ENCODE peak calls at places on chromosomes 12 and 14, in six cellular contexts. E is upper lobe of right lung, V is sigmoid colon, B is body of pancreas, Z is aorta, G is mucosa of descending colon. K is an unnamed sample. For H3K4me1, the result is how much of the 10 kb centered on the place peaks cover.

GRCh38 chr12:67810166-67810565 is 161.6 kb downstream of the DYRK2 start:
- DNase-seq in V (no peak), E (no peak), B (no peak), G (no peak), Z (no peak), K (no peak)

GRCh38 chr12:6563448-6564050 is 4.5 kb downstream of the NOP2 start:
- DNase-seq in G (peak), V (no peak), B (peak), E (peak), Z (peak), K (peak)

GRCh38 chr12:69059465-69060457 is 126.8 kb upstream of the CPM start:
- DNase-seq in Z (no peak), E (no peak), V (no peak), G (no peak), B (no peak), K (no peak)

GRCh38 chr14:58199726-58200479 is at the start of gene ACTR10:
- DNase-seq in B (peak), G (peak), V (peak), Z (peak), E (peak), K (peak)

GRCh38 chr12:54786081-54786480 is 68.2 kb upstream of the MUCL1 start:
- DNase-seq in G (no peak), V (no peak), Z (no peak), E (no peak), B (no peak), K (no peak)

GRCh38 chr14:74275265-74275841 is 27.4 kb downstream of the ABCD4 start:
- DNase-seq in B (no peak), G (no peak), V (no peak), Z (no peak), E (peak), K (peak)

GRCh38 chr12:11542599-11542998 is 106.9 kb upstream of the ETV6 start:
- DNase-seq in Z (no peak), E (no peak), G (no peak), V (no peak), B (no peak), K (no peak)

GRCh38 chr14:33943081-33943480 is 7.8 kb downstream of the EGLN3 start:
- DNase-seq in G (peak), V (no peak), Z (no peak), E (no peak), B (peak), K (no peak)

GRCh38 chr12:3187846-3188755 is 110.9 kb downstream of the TSPAN9 start:
- DNase-seq in Z (no peak), V (no peak), G (no peak), E (no peak), B (no peak), K (no peak)

GRCh38 chr12:89461190-89461589 is 63.4 kb downstream of the GALNT4 start:
- DNase-seq in E (no peak), Z (no peak), V (no peak), G (no peak), B (no peak), K (no peak)

GRCh38 chr14:57526942-57527341 is 33.3 kb upstream of the CCDC198 start:
- DNase-seq in E (no peak), Z (no peak), V (no peak), G (no peak), B (peak), K (no peak)

GRCh38 chr12:6767592-6768384 is 1.6 kb downstream of the PTMS start:
- DNase-seq in B (peak), G (no peak), E (no peak), V (no peak), Z (no peak), K (no peak)

GRCh38 chr12:79614730-79615129 is 76.0 kb downstream of the PAWR start:
- DNase-seq in G (no peak), E (no peak), V (no peak), B (no peak), Z (no peak), K (no peak)

GRCh38 chr14:63677891-63678379 is 36.3 kb upstream of the WDR89 start:
- DNase-seq in V (no peak), B (no peak), Z (no peak), G (peak), E (no peak), K (no peak)

GRCh38 chr12:125098676-125099406 is 33.6 kb downstream of the AACS start:
- DNase-seq in V (no peak), E (no peak), G (no peak), B (no peak), Z (no peak), K (no peak)

GRCh38 chr12:117686911-117687377 is 281.8 kb downstream of the KSR2 start:
- DNase-seq in G (peak), Z (peak), E (no peak), B (peak), V (peak), K (no peak)

GRCh38 chr12:77204055-77204454 is 138.7 kb upstream of the E2F7 start:
- DNase-seq in B (no peak), G (peak), Z (no peak), V (no peak), E (no peak), K (peak)

GRCh38 chr14:52878469-52878868 is 72.4 kb downstream of the FERMT2 start:
- DNase-seq in B (no peak), E (no peak), G (no peak), V (no peak), Z (no peak), K (no peak)

GRCh38 chr12:122517877-122518276 is 8.9 kb downstream of the RSRC2 start:
- DNase-seq in Z (no peak), E (no peak), V (no peak), G (no peak), B (no peak), K (no peak)

GRCh38 chr14:65502676-65503124 is 90.2 kb downstream of the FUT8 start:
- DNase-seq in Z (no peak), G (no peak), B (no peak), E (no peak), V (no peak), K (no peak)

GRCh38 chr14:36955967-36956366 is 216.4 kb downstream of the SLC25A21 start:
- DNase-seq in E (no peak), G (no peak), B (no peak), Z (no peak), V (no peak), K (no peak)

GRCh38 chr12:6691473-6691872 is 2.3 kb upstream of the ZNF384 start:
- DNase-seq in G (no peak), B (no peak), E (no peak), V (no peak), Z (no peak), K (no peak)

GRCh38 chr14:94028450-94028826 is 2.3 kb downstream of the OTUB2 start:
- DNase-seq in B (no peak), G (no peak), E (no peak), V (no peak), Z (no peak), K (no peak)

GRCh38 chr12:119036878-119037493 is 55.6 kb downstream of the SRRM4 start:
- DNase-seq in Z (no peak), V (no peak), G (peak), E (no peak), B (peak), K (peak)

GRCh38 chr12:53972152-53972702 is 699 bp upstream of the HOXC11 start:
- DNase-seq in Z (no peak), E (no peak), B (no peak), G (no peak), V (no peak), K (no peak)

GRCh38 chr12:94171595-94171930 is 23.2 kb downstream of the PLXNC1 start:
- DNase-seq in B (no peak), Z (no peak), E (no peak), V (no peak), G (no peak), K (no peak)

GRCh38 chr14:60723218-60724079 is 702 bp downstream of the SIX4 start:
- DNase-seq in V (peak), Z (peak), G (peak), B (peak), E (peak), K (no peak)

GRCh38 chr12:121916719-121917118 is 1.7 kb upstream of the CFAP251 start:
- DNase-seq in G (no peak), B (no peak), V (no peak), Z (no peak), E (no peak), K (no peak)

GRCh38 chr12:64737539-64737938 is 21.7 kb downstream of the GNS start:
- DNase-seq in E (no peak), Z (no peak), B (no peak), V (no peak), G (no peak), K (no peak)

GRCh38 chr12:3744216-3744883 is 8.6 kb downstream of the CRACR2A start:
- DNase-seq in V (no peak), Z (no peak), B (no peak), E (no peak), G (no peak), K (no peak)

GRCh38 chr12:120725659-120726509 is at the start of gene ACADS:
- DNase-seq in B (peak), E (peak), V (peak), Z (peak), G (peak), K (peak)

GRCh38 chr14:41380017-41380416 is 226.7 kb upstream of the LRFN5 start:
- DNase-seq in E (no peak), B (no peak), G (no peak), Z (no peak), V (no peak), K (no peak)

GRCh38 chr12:77575376-77575775 is 255.3 kb upstream of the NAV3 start:
- DNase-seq in B (no peak), V (no peak), G (no peak), Z (no peak), E (no peak), K (no peak)

GRCh38 chr14:90924618-90925345 is 108.6 kb upstream of the TTC7B start:
- DNase-seq in E (no peak), V (no peak), B (peak), G (peak), Z (no peak), K (no peak)

GRCh38 chr14:26056232-26056631 is 541.6 kb downstream of the NOVA1 start:
- DNase-seq in Z (no peak), E (no peak), B (no peak), G (no peak), V (no peak), K (no peak)
- H3K4me3 ChIP-seq in Z (no peak), E (no peak), B (no peak), G (no peak), V (no peak), K (no peak)

GRCh38 chr12:109154485-109155438 is 38.4 kb downstream of the ACACB start:
- DNase-seq in B (peak), Z (peak), V (peak), E (peak), G (peak), K (peak)

GRCh38 chr12:109153711-109154434 is 37.5 kb downstream of the ACACB start:
- DNase-seq in V (peak), Z (no peak), B (peak), G (no peak), E (no peak), K (peak)

GRCh38 chr12:109156036-109156435 is 39.6 kb downstream of the ACACB start:
- DNase-seq in G (no peak), V (peak), B (no peak), Z (no peak), E (no peak), K (no peak)

GRCh38 chr12:109157986-109158385 is 41.6 kb downstream of the ACACB start:
- DNase-seq in B (no peak), G (no peak), E (no peak), V (peak), Z (no peak), K (no peak)

GRCh38 chr12:109156586-109156985 is 40.2 kb downstream of the ACACB start:
- DNase-seq in B (no peak), Z (no peak), E (no peak), V (peak), G (no peak), K (no peak)
- H3K4me1 ChIP-seq in B (under half), Z (under half), E (under half), V (under half), G (under half), K (under half)

GRCh38 chr12:113298861-113299545 is 35.9 kb downstream of the SLC8B1 start:
- DNase-seq in G (no peak), V (no peak), E (no peak), Z (peak), B (no peak), K (no peak)
- H3K4me3 ChIP-seq in G (no peak), V (no peak), E (no peak), Z (no peak), B (no peak), K (no peak)

GRCh38 chr14:24143511-24143910 is 2.1 kb upstream of the EMC9 start:
- DNase-seq in E (no peak), V (no peak), B (no peak), G (no peak), Z (peak), K (no peak)
- H3K4me1 ChIP-seq in E (under half), V (under half), B (under half), G (under half), Z (under half), K (under half)

GRCh38 chr14:54256156-54256555 is 140.7 kb upstream of the CDKN3 start:
- DNase-seq in Z (no peak), G (no peak), B (no peak), V (no peak), E (no peak), K (no peak)

GRCh38 chr14:54252072-54252730 is 144.6 kb upstream of the CDKN3 start:
- DNase-seq in G (no peak), V (no peak), B (no peak), E (no peak), Z (no peak), K (peak)

GRCh38 chr14:54253195-54253947 is 143.4 kb upstream of the CDKN3 start:
- DNase-seq in B (no peak), E (no peak), Z (peak), V (no peak), G (no peak), K (no peak)

DNA sequence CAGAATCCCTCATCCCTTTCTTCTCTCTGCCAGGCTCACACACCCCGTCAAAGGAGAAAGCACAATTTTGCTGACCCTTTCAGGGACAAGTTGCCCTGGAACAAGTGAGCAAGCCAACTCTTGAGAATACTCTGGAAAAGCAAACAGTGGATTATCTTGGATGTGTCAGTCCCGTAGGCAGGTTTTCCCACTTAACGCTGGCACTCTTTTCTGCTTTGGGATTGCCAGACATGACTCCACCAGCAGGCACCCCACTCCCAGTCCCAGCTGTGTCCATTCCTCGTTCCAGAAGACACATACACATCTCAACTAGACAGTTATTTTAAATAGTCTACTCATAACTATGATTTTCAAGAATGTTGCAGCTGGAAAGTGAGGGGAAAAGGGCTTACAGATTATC is 145.5 kb upstream of the CDKN3 start:
- DNase-seq in B (peak), E (no peak), V (no peak), G (no peak), Z (no peak), K (no peak)
- H3K4me3 ChIP-seq in B (no peak), E (no peak), V (no peak), G (no peak), Z (no peak), K (no peak)

DNA sequence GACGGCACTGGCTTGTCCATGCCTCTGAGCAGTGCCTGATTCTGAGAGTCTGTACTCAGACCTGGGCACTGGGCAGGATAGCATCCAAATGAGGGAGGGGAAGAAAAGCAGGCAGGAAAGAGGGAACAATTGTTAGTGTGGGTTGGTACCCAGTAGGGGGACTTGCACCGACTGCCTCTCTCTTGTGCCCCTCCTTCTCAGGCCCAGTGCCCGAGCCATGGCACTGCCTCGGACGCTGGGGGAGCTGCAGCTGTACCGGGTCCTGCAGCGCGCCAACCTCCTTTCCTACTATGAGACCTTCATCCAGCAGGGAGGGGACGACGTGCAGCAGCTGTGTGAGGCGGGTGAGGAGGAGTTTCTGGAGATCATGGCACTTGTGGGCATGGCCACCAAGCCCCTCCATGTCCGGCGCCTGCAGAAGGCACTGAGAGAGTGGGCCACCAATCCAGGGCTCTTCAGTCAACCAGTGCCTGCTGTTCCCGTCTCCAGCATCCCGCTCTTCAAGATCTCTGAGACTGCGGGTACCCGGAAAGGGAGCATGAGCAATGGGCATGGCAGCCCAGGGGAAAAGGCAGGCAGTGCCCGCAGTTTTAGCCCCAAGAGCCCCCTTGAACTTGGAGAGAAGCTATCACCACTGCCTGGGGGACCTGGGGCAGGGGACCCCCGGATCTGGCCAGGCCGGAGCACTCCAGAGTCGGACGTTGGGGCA is 2.2 kb downstream of the NAB2 start:
- DNase-seq in V (peak), Z (peak), G (no peak), B (no peak), E (no peak), K (no peak)
- H3K4me1 ChIP-seq in V (under half), Z (under half), G (under half), B (under half), E (under half), K (under half)

DNA sequence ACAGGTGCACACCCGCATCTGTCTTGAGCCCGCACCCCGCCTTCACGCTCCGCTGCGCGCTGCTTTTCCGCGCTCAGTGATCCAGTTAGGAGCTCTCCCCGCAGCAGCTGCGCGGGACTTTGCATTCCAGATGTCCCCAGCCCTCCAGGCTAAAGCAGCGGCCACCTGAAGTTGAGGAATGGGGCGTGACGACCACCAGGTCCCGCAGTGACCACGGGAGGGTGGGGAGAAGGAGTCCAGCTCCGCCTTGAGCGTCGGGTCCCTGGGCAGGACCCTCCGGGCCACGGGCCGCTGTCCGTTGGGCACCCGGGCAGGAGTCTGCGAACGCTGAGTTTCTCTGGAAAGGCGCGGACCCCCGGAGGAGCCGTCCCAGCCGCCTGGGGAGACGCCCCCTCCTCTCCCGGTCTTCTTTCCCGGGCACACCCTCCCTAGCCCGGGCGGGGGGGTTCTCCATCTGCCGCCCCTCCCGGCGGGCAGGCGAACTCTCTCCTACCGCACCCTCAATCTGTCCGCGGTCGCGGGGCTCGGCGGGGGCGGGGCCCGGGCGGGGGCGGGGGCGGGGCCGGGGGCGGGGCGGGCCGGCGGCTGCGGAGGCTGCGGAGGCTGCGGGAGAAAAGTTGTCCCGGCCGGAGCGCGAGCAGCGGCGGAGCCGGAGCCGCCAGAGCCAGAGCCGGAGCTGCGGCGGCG is at the start of gene TMEM132C:
- DNase-seq in V (no peak), G (no peak), B (no peak), Z (no peak), E (no peak), K (no peak)
- H3K4me3 ChIP-seq in V (peak), G (no peak), B (no peak), Z (no peak), E (peak), K (no peak)

GRCh38 chr14:96893966-96894622 is 96.9 kb downstream of the VRK1 start:
- DNase-seq in B (no peak), E (no peak), Z (no peak), G (no peak), V (no peak), K (no peak)

GRCh38 chr14:96888158-96888557 is 91.0 kb downstream of the VRK1 start:
- DNase-seq in B (no peak), V (no peak), E (no peak), G (no peak), Z (no peak), K (no peak)

GRCh38 chr14:96888593-96888992 is 91.4 kb downstream of the VRK1 start:
- DNase-seq in E (no peak), V (no peak), G (no peak), Z (no peak), B (no peak), K (no peak)

GRCh38 chr14:96894966-96895365 is 97.8 kb downstream of the VRK1 start:
- DNase-seq in G (no peak), E (no peak), V (no peak), B (no peak), Z (no peak), K (no peak)

DNA sequence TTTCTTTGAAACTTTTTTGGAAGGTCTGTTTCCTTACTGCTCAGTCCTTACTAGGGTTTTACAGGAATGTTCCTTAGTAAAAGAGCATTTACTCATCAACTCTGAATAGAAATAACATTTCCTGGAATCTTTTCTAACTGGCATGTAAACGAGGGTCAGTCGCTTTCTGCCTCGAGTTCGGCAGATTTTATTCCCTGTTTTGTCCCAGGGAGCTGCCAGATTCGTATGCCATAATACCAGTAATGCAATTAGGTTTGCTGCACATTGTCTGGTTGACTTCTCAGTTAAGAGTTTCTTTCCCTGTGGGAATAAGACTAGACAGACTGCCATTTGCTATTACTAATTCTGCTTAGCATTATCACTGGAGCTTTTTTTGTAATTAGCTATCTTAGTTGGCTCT is 91.9 kb downstream of the VRK1 start:
- DNase-seq in V (no peak), B (no peak), Z (no peak), G (no peak), E (no peak), K (no peak)
- H3K4me1 ChIP-seq in V (under half), B (under half), Z (under half), G (under half), E (under half), K (under half)